ENCODE peak calls at places on chromosomes 3 and 15, in six cellular contexts. One of them, this sample, is unnamed.
A peak's percentile ranks its signal among the peaks of the same experiment; 100 is the strongest.

GRCh38 chr15:64892850-64893403 is 18.8 kb upstream of the ANKDD1A start:
- DNase-seq in A549: no peak
- DNase-seq in SK-N-SH: no peak
- DNase-seq in K562: no peak
- DNase-seq in WTC11: no peak
- DNase-seq in IMR-90: no peak
- DNase-seq in this sample: no peak

GRCh38 chr3:64792458-64792857 is 104.7 kb upstream of the ADAMTS9 start:
- DNase-seq in A549: no peak
- DNase-seq in K562: no peak
- DNase-seq in WTC11: no peak
- DNase-seq in SK-N-SH: no peak
- DNase-seq in IMR-90: no peak
- DNase-seq in this sample: no peak

GRCh38 chr3:47645551-47645950 is 66.9 kb upstream of the CSPG5 start:
- DNase-seq in K562: no peak
- DNase-seq in IMR-90: peak; percentile 35
- DNase-seq in SK-N-SH: no peak
- DNase-seq in WTC11: no peak
- DNase-seq in A549: no peak
- DNase-seq in this sample: no peak

GRCh38 chr15:42110367-42110766 is 16.0 kb upstream of the PLA2G4D start:
- DNase-seq in SK-N-SH: no peak
- DNase-seq in IMR-90: no peak
- DNase-seq in K562: no peak
- DNase-seq in A549: no peak
- DNase-seq in WTC11: no peak
- DNase-seq in this sample: no peak

GRCh38 chr3:142888484-142889262 is at the start of gene PCOLCE2:
- DNase-seq in A549: peak; percentile 57
- DNase-seq in K562: peak; percentile 36
- DNase-seq in IMR-90: no peak
- DNase-seq in WTC11: peak; percentile 69
- DNase-seq in SK-N-SH: peak; percentile 73
- DNase-seq in this sample: no peak

GRCh38 chr3:197420115-197420514 is 121.7 kb upstream of the DLG1 start:
- DNase-seq in A549: no peak
- DNase-seq in WTC11: no peak
- DNase-seq in SK-N-SH: no peak
- DNase-seq in IMR-90: no peak
- DNase-seq in K562: no peak
- DNase-seq in this sample: no peak

GRCh38 chr3:170477395-170477794 is 58.7 kb downstream of the CLDN11 start:
- DNase-seq in IMR-90: peak; percentile 70
- DNase-seq in SK-N-SH: no peak
- DNase-seq in WTC11: no peak
- DNase-seq in A549: no peak
- DNase-seq in K562: no peak
- DNase-seq in this sample: no peak

GRCh38 chr15:59259137-59259943 is 52.7 kb downstream of the LDHAL6B start:
- DNase-seq in K562: no peak
- DNase-seq in WTC11: no peak
- DNase-seq in SK-N-SH: no peak
- DNase-seq in A549: no peak
- DNase-seq in IMR-90: no peak
- DNase-seq in this sample: no peak

GRCh38 chr3:10968390-10968789 is 24.2 kb upstream of the SLC6A1 start:
- DNase-seq in A549: no peak
- DNase-seq in WTC11: no peak
- DNase-seq in K562: no peak
- DNase-seq in IMR-90: no peak
- DNase-seq in SK-N-SH: peak; percentile 56
- DNase-seq in this sample: no peak

GRCh38 chr3:177284383-177284881 is 87.2 kb upstream of the TBL1XR1 start:
- DNase-seq in A549: peak; percentile 86
- DNase-seq in IMR-90: peak; percentile 49
- DNase-seq in WTC11: peak; percentile 67
- DNase-seq in SK-N-SH: no peak
- DNase-seq in K562: peak; percentile 76
- DNase-seq in this sample: peak; percentile 35

GRCh38 chr15:67164811-67165652 is 89.4 kb downstream of the AAGAB start:
- DNase-seq in WTC11: peak; percentile 75
- DNase-seq in A549: no peak
- DNase-seq in SK-N-SH: no peak
- DNase-seq in K562: no peak
- DNase-seq in IMR-90: peak; percentile 70
- DNase-seq in this sample: no peak

GRCh38 chr3:14906355-14906960 is 40.9 kb upstream of the NR2C2 start:
- DNase-seq in WTC11: no peak
- DNase-seq in K562: no peak
- DNase-seq in IMR-90: no peak
- DNase-seq in A549: no peak
- DNase-seq in SK-N-SH: no peak
- DNase-seq in this sample: no peak

GRCh38 chr15:100253640-100254039 is 88.1 kb downstream of the ADAMTS17 start:
- DNase-seq in IMR-90: no peak
- DNase-seq in A549: no peak
- DNase-seq in WTC11: no peak
- DNase-seq in SK-N-SH: no peak
- DNase-seq in K562: no peak
- DNase-seq in this sample: no peak

GRCh38 chr3:184316792-184317191 is 2.4 kb downstream of the EIF4G1 start:
- DNase-seq in IMR-90: no peak
- DNase-seq in WTC11: no peak
- DNase-seq in A549: no peak
- DNase-seq in K562: no peak
- DNase-seq in SK-N-SH: no peak
- DNase-seq in this sample: no peak

GRCh38 chr3:15646924-15647511 is 45.5 kb downstream of the BTD start:
- DNase-seq in WTC11: no peak
- DNase-seq in K562: no peak
- DNase-seq in A549: peak; percentile 94
- DNase-seq in SK-N-SH: no peak
- DNase-seq in IMR-90: peak; percentile 100
- DNase-seq in this sample: no peak

GRCh38 chr15:64845183-64845611 is 3.5 kb downstream of the PLEKHO2 start:
- DNase-seq in SK-N-SH: peak; percentile 59
- DNase-seq in A549: no peak
- DNase-seq in IMR-90: no peak
- DNase-seq in WTC11: no peak
- DNase-seq in K562: no peak
- DNase-seq in this sample: no peak

GRCh38 chr15:89860851-89861360 is 32.9 kb downstream of the AP3S2 start:
- DNase-seq in IMR-90: no peak
- DNase-seq in SK-N-SH: peak; percentile 27
- DNase-seq in WTC11: no peak
- DNase-seq in K562: no peak
- DNase-seq in A549: no peak
- DNase-seq in this sample: no peak

GRCh38 chr3:172749201-172749965 is 1.1 kb upstream of the ECT2 start:
- DNase-seq in K562: no peak
- DNase-seq in SK-N-SH: no peak
- DNase-seq in A549: peak; percentile 98
- DNase-seq in WTC11: no peak
- DNase-seq in IMR-90: peak; percentile 96
- DNase-seq in this sample: peak; percentile 88

GRCh38 chr3:146117406-146118285 is 43.3 kb downstream of the PLOD2 start:
- DNase-seq in K562: no peak
- DNase-seq in WTC11: no peak
- DNase-seq in IMR-90: peak; percentile 97
- DNase-seq in A549: peak; percentile 22
- DNase-seq in SK-N-SH: no peak
- DNase-seq in this sample: no peak

GRCh38 chr15:51367322-51367976 is 26.0 kb downstream of the GLDN start:
- DNase-seq in SK-N-SH: no peak
- DNase-seq in IMR-90: no peak
- DNase-seq in WTC11: no peak
- DNase-seq in A549: peak; percentile 74
- DNase-seq in K562: no peak
- DNase-seq in this sample: no peak

GRCh38 chr3:162437480-162437879 is 940.9 kb downstream of the OTOL1 start:
- DNase-seq in A549: no peak
- DNase-seq in SK-N-SH: no peak
- DNase-seq in WTC11: no peak
- DNase-seq in K562: no peak
- DNase-seq in IMR-90: peak; percentile 52
- DNase-seq in this sample: no peak
- TF ChIP-seq USF2 in A549: no peak
- TF ChIP-seq USF2 in SK-N-SH: no peak
- TF ChIP-seq USF2 in WTC11: no peak
- TF ChIP-seq USF2 in K562: no peak
- TF ChIP-seq USF2 in IMR-90: no peak
- TF ChIP-seq USF2 in this sample: no peak

DNA sequence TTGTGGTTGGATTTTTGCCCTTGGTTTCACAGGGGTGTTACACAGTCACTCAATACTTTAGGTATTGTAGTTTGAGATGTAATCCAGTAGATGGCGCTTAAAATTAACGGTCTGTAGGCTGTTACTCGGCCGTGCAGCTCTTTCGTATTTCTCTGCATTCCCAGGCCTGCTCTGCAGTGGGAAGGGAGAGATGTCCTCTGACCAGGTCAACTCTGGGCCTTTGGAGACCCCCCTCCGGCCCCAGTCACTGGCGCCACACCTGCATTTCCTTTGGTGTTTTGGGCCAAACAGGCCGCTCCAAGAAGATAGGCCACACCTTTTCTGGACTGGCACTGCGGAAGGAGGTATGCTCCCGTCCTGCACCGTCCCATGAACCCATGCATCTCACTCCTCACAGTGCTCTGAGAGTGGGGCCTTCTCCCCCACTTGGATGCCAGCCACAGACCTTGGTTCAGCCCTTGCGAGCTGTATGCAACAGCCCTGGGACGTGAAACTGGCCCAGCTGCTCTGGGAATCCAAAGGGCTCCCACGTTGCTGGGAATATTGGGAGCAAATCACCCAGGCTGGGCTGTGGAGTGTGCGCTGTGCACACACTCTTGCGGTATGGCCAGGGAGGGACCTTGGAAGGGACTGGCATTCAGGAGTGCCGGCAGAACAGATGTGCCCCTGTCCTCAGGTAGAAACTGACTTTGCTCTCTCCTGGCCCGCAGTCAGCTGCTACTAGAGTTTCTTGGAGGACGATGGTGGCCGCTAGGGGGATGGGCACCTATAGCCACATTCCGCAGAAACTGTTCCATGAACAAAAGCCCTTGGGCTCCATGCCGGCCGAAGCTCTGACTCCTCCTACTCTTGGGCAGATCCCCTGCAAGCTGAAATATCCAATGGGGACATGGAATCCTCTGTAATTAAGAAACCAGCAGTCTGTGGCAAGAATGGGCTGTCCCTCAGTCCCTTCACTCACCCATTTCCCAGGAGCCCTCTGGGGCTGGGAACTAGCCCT is 410.5 kb upstream of the CADM2 start:
- DNase-seq in K562: peak; percentile 2
- DNase-seq in WTC11: peak; percentile 77
- DNase-seq in IMR-90: no peak
- DNase-seq in A549: peak; percentile 52
- DNase-seq in SK-N-SH: peak; percentile 43
- DNase-seq in this sample: peak; percentile 36
- TF ChIP-seq USF2 in K562: no peak
- TF ChIP-seq USF2 in WTC11: no peak
- TF ChIP-seq USF2 in IMR-90: no peak
- TF ChIP-seq USF2 in A549: no peak
- TF ChIP-seq USF2 in SK-N-SH: no peak
- TF ChIP-seq USF2 in this sample: no peak

DNA sequence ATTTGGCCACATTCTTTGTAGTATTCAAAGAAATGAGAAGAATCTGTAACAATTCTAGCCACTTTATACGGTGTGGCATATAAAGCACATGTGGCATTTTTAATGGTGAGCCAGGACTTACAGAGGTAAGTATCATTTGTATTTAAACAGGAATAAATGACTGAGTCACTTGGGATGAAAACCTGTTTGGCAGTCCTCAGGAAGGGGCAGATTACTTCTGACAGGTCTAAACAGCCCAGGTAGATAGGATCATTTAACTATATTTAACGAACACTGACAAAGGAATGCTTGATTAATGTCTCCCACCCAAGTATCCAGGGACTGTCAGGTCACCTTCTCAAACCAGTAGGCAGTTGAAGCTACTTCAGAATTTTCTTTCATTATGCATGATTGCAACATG is 241.5 kb upstream of the SATB1 start:
- DNase-seq in WTC11: no peak
- DNase-seq in IMR-90: no peak
- DNase-seq in A549: no peak
- DNase-seq in SK-N-SH: no peak
- DNase-seq in K562: no peak
- DNase-seq in this sample: no peak
- TF ChIP-seq USF2 in WTC11: no peak
- TF ChIP-seq USF2 in IMR-90: no peak
- TF ChIP-seq USF2 in A549: no peak
- TF ChIP-seq USF2 in SK-N-SH: no peak
- TF ChIP-seq USF2 in K562: no peak
- TF ChIP-seq USF2 in this sample: no peak

GRCh38 chr3:32551496-32551895 is 19.2 kb downstream of the DYNC1LI1 start:
- DNase-seq in K562: no peak
- DNase-seq in WTC11: no peak
- DNase-seq in IMR-90: no peak
- DNase-seq in A549: no peak
- DNase-seq in SK-N-SH: no peak
- DNase-seq in this sample: no peak

GRCh38 chr3:32552013-32552412 is 18.6 kb downstream of the DYNC1LI1 start:
- DNase-seq in SK-N-SH: no peak
- DNase-seq in WTC11: no peak
- DNase-seq in IMR-90: no peak
- DNase-seq in A549: no peak
- DNase-seq in K562: no peak
- DNase-seq in this sample: no peak

GRCh38 chr3:32553973-32554372 is 16.7 kb downstream of the DYNC1LI1 start:
- DNase-seq in A549: no peak
- DNase-seq in WTC11: no peak
- DNase-seq in K562: no peak
- DNase-seq in SK-N-SH: no peak
- DNase-seq in IMR-90: no peak
- DNase-seq in this sample: no peak

GRCh38 chr3:32553459-32553858 is 17.2 kb downstream of the DYNC1LI1 start:
- DNase-seq in A549: no peak
- DNase-seq in WTC11: no peak
- DNase-seq in IMR-90: no peak
- DNase-seq in SK-N-SH: no peak
- DNase-seq in K562: no peak
- DNase-seq in this sample: no peak

GRCh38 chr3:32551087-32551486 is 19.6 kb downstream of the DYNC1LI1 start:
- DNase-seq in IMR-90: no peak
- DNase-seq in SK-N-SH: no peak
- DNase-seq in WTC11: no peak
- DNase-seq in A549: no peak
- DNase-seq in K562: no peak
- DNase-seq in this sample: no peak
- TF ChIP-seq USF2 in IMR-90: no peak
- TF ChIP-seq USF2 in SK-N-SH: no peak
- TF ChIP-seq USF2 in WTC11: no peak
- TF ChIP-seq USF2 in A549: no peak
- TF ChIP-seq USF2 in K562: no peak
- TF ChIP-seq USF2 in this sample: no peak

This sample was measured in HepG2.